ENCODE peak calls at places on chromosomes 3 and 15, in four cellular contexts. E is retinal pigment epithelial cell, Y is breast epithelium, B is endothelial cell. P is an unnamed sample.

GRCh38 chr3:14405120-14405885 is 2.9 kb downstream of the SLC6A6 start:
- DNase-seq in E (no peak), Y (no peak), B (no peak), P (no peak)

GRCh38 chr15:64619880-64620839 is 155.2 kb downstream of the RBPMS2 start:
- DNase-seq in E (no peak), Y (no peak), B (no peak), P (no peak)

GRCh38 chr3:31029756-31030155 is 135.3 kb upstream of the GADL1 start:
- DNase-seq in E (no peak), Y (no peak), B (no peak), P (no peak)

GRCh38 chr3:100089802-100090668 is 24.3 kb downstream of the FILIP1L start:
- DNase-seq in E (no peak), Y (no peak), B (peak), P (no peak)

GRCh38 chr3:18444597-18445420 is 19.7 kb upstream of the SATB1 start:
- DNase-seq in E (no peak), Y (peak), B (peak), P (peak)

GRCh38 chr3:127786358-127787070 is 35.8 kb downstream of the MGLL start:
- DNase-seq in E (no peak), Y (no peak), B (no peak), P (no peak)

GRCh38 chr3:57292159-57292894 is at the start of gene ASB14:
- DNase-seq in E (no peak), Y (no peak), B (no peak), P (no peak)

GRCh38 chr3:159941043-159941994 is 47.3 kb upstream of the IL12A start:
- DNase-seq in E (no peak), Y (no peak), B (no peak), P (no peak)

GRCh38 chr15:85044251-85044853 is 62.7 kb downstream of the PDE8A start:
- DNase-seq in E (no peak), Y (no peak), B (peak), P (no peak)

GRCh38 chr15:91787198-91787597 is 66.3 kb upstream of the SLCO3A1 start:
- DNase-seq in E (no peak), Y (no peak), B (no peak), P (no peak)

GRCh38 chr15:72858205-72858604 is 74.6 kb upstream of the ADPGK start:
- DNase-seq in E (no peak), Y (no peak), B (no peak), P (no peak)

GRCh38 chr3:71160800-71161546 is 422.6 kb downstream of the FOXP1 start:
- DNase-seq in E (no peak), Y (no peak), B (no peak), P (no peak)

GRCh38 chr3:156614642-156615511 is 59.5 kb upstream of the TIPARP start:
- DNase-seq in E (no peak), Y (no peak), B (no peak), P (no peak)

GRCh38 chr3:166634091-166634746 is 745.9 kb downstream of the ZBBX start:
- DNase-seq in E (peak), Y (no peak), B (no peak), P (no peak)

GRCh38 chr15:79076661-79077060 is 13.9 kb downstream of the RASGRF1 start:
- DNase-seq in E (no peak), Y (no peak), B (no peak), P (no peak)

GRCh38 chr3:62954579-62954978 is 79.4 kb upstream of the CADPS start:
- DNase-seq in E (no peak), Y (no peak), B (no peak), P (no peak)

GRCh38 chr15:65177901-65178300 is 7.2 kb downstream of the CLPX start:
- DNase-seq in E (no peak), Y (no peak), B (no peak), P (no peak)

GRCh38 chr15:34642252-34642651 is 58.8 kb upstream of the GOLGA8B start:
- DNase-seq in E (no peak), Y (no peak), B (no peak), P (no peak)

GRCh38 chr3:5195605-5196004 is 8.1 kb downstream of the EDEM1 start:
- DNase-seq in E (no peak), Y (no peak), B (no peak), P (no peak)

GRCh38 chr3:77906102-77906709 is 866.3 kb downstream of the ROBO2 start:
- DNase-seq in E (no peak), Y (no peak), B (no peak), P (no peak)

GRCh38 chr15:40282144-40282869 is 557 bp downstream of the ANKRD63 start:
- DNase-seq in E (no peak), Y (no peak), B (peak), P (peak)

GRCh38 chr15:88814393-88814792 is 11.2 kb downstream of the ACAN start:
- DNase-seq in E (no peak), Y (no peak), B (no peak), P (no peak)

GRCh38 chr3:108099679-108100428 is 9.0 kb upstream of the CD47 start:
- DNase-seq in E (no peak), Y (no peak), B (no peak), P (no peak)

GRCh38 chr3:133161666-133162065 is 123.5 kb downstream of the TMEM108 start:
- DNase-seq in E (no peak), Y (no peak), B (no peak), P (no peak)

GRCh38 chr15:71329509-71330260 is 214.4 kb downstream of the THSD4 start:
- DNase-seq in E (peak), Y (no peak), B (no peak), P (no peak)

GRCh38 chr15:73631915-73632669 is 1.1 kb downstream of the NPTN start:
- DNase-seq in E (no peak), Y (no peak), B (no peak), P (no peak)

GRCh38 chr3:41288785-41289184 is 89.5 kb downstream of the CTNNB1 start:
- DNase-seq in E (no peak), Y (no peak), B (no peak), P (no peak)

GRCh38 chr3:165464736-165465135 is 268.6 kb upstream of the SLITRK3 start:
- DNase-seq in E (peak), Y (no peak), B (no peak), P (no peak)

GRCh38 chr3:192570757-192571156 is 156.6 kb downstream of the FGF12 start:
- DNase-seq in E (no peak), Y (no peak), B (no peak), P (no peak)

GRCh38 chr3:87082806-87083440 is 92.0 kb upstream of the VGLL3 start:
- DNase-seq in E (peak), Y (no peak), B (peak), P (no peak)

GRCh38 chr15:87557871-87558270 is 698.7 kb downstream of the NTRK3 start:
- DNase-seq in E (no peak), Y (no peak), B (no peak), P (no peak)

GRCh38 chr3:181455276-181455675 is 256.4 kb upstream of the SOX2 start:
- DNase-seq in E (no peak), Y (no peak), B (no peak), P (no peak)

GRCh38 chr15:82178061-82178460 is 84.5 kb downstream of the EFL1 start:
- DNase-seq in E (no peak), Y (no peak), B (no peak), P (no peak)

GRCh38 chr15:71251548-71252035 is 136.3 kb downstream of the THSD4 start:
- DNase-seq in E (no peak), Y (no peak), B (no peak), P (no peak)

GRCh38 chr15:52124270-52124878 is 11.8 kb upstream of the BCL2L10 start:
- DNase-seq in E (no peak), Y (no peak), B (no peak), P (no peak)

GRCh38 chr3:9750556-9751411 is 1.0 kb downstream of the OGG1 start:
- DNase-seq in E (no peak), Y (no peak), B (no peak), P (no peak)

GRCh38 chr3:196948442-196949365 is 6.4 kb upstream of the NCBP2 start:
- DNase-seq in E (no peak), Y (no peak), B (no peak), P (no peak)
- TF ChIP-seq CTCF in E (peak), Y (no peak), B (no peak), P (no peak)

GRCh38 chr3:163939926-163940325 is 1138.4 kb downstream of the SI start:
- DNase-seq in E (no peak), Y (no peak), B (no peak), P (no peak)
- TF ChIP-seq CTCF in E (peak), Y (no peak), B (no peak), P (no peak)

GRCh38 chr3:135895106-135895733 is 70.3 kb upstream of the PPP2R3A start:
- DNase-seq in E (no peak), Y (peak), B (peak), P (peak)
- TF ChIP-seq CTCF in E (peak), Y (peak), B (peak), P (peak)

DNA sequence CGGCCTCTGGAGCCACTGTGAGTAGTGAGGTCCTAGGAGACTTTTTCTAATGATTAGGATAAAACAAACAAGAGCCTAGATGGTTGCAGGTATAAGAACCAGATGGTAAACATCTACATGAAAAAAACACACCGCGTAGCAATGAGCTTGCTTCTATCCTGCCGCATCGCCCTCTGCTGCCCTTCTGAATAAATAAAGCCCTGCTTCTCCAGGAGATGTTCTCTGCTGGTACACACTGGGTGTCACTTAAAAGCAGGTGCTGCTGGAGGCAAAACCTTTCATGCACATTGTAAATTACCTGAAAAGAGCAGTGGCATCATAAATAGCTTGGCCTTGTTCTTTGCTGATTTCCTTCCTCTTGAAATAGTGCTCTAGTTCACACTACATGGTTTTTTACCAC is 164.4 kb upstream of the TOPAZ1 start:
- DNase-seq in E (no peak), Y (no peak), B (no peak), P (no peak)
- TF ChIP-seq CTCF in E (peak), Y (no peak), B (no peak), P (no peak)

P was measured in activated B cell treated with CpG ODN at 0.5 μM for 24 hours.